ENCODE peak calls at places on chromosomes 1 and 21, in four cellular contexts. One of them, this sample, is unnamed.

GRCh38 chr1:19704247-19705113 is 39.8 kb downstream of the HTR6 start:
- DNase-seq in cardiac muscle cell: peak
- DNase-seq in left ventricle myocardium inferior: peak
- DNase-seq in AG04450: peak
- DNase-seq in this sample: peak

GRCh38 chr1:35745124-35745730 is 24.6 kb downstream of the CLSPN start:
- DNase-seq in cardiac muscle cell: no peak
- DNase-seq in left ventricle myocardium inferior: no peak
- DNase-seq in AG04450: no peak
- DNase-seq in this sample: no peak

GRCh38 chr1:152164542-152165136 is 5.6 kb upstream of the RPTN start:
- DNase-seq in cardiac muscle cell: no peak
- DNase-seq in left ventricle myocardium inferior: no peak
- DNase-seq in AG04450: no peak
- DNase-seq in this sample: no peak

GRCh38 chr1:226181996-226182714 is 4.4 kb downstream of the ACBD3 start:
- DNase-seq in cardiac muscle cell: peak
- DNase-seq in left ventricle myocardium inferior: peak
- DNase-seq in AG04450: no peak
- DNase-seq in this sample: peak

GRCh38 chr1:97538113-97538512 is 382.7 kb downstream of the DPYD start:
- DNase-seq in cardiac muscle cell: no peak
- DNase-seq in left ventricle myocardium inferior: no peak
- DNase-seq in AG04450: no peak
- DNase-seq in this sample: no peak

GRCh38 chr1:202698276-202698675 is 12.0 kb downstream of the SYT2 start:
- DNase-seq in cardiac muscle cell: no peak
- DNase-seq in left ventricle myocardium inferior: no peak
- DNase-seq in AG04450: no peak
- DNase-seq in this sample: no peak

GRCh38 chr1:111104981-111105380 is 34.9 kb downstream of the DRAM2 start:
- DNase-seq in cardiac muscle cell: no peak
- DNase-seq in left ventricle myocardium inferior: no peak
- DNase-seq in AG04450: no peak
- DNase-seq in this sample: no peak

GRCh38 chr1:145887631-145888030 is 2.0 kb upstream of the ANKRD35 start:
- DNase-seq in cardiac muscle cell: no peak
- DNase-seq in left ventricle myocardium inferior: no peak
- DNase-seq in AG04450: no peak
- DNase-seq in this sample: no peak

GRCh38 chr21:37871121-37871862 is 45.0 kb downstream of the KCNJ6 start:
- DNase-seq in cardiac muscle cell: peak
- DNase-seq in left ventricle myocardium inferior: no peak
- DNase-seq in AG04450: peak
- DNase-seq in this sample: no peak

GRCh38 chr1:184545601-184546000 is 158.8 kb downstream of the C1orf21 start:
- DNase-seq in cardiac muscle cell: peak
- DNase-seq in left ventricle myocardium inferior: no peak
- DNase-seq in AG04450: no peak
- DNase-seq in this sample: no peak

GRCh38 chr1:12345350-12346217 is 115.8 kb downstream of the VPS13D start:
- DNase-seq in cardiac muscle cell: no peak
- DNase-seq in left ventricle myocardium inferior: no peak
- DNase-seq in AG04450: no peak
- DNase-seq in this sample: no peak

GRCh38 chr1:73980324-73981040 is 217.5 kb downstream of the LRRIQ3 start:
- DNase-seq in cardiac muscle cell: peak
- DNase-seq in left ventricle myocardium inferior: no peak
- DNase-seq in AG04450: no peak
- DNase-seq in this sample: no peak

GRCh38 chr1:92701147-92701546 is 83.8 kb downstream of the EVI5 start:
- DNase-seq in cardiac muscle cell: peak
- DNase-seq in left ventricle myocardium inferior: no peak
- DNase-seq in AG04450: no peak
- DNase-seq in this sample: no peak

GRCh38 chr1:184418955-184419733 is 32.3 kb downstream of the C1orf21 start:
- DNase-seq in cardiac muscle cell: no peak
- DNase-seq in left ventricle myocardium inferior: no peak
- DNase-seq in AG04450: peak
- DNase-seq in this sample: no peak

GRCh38 chr1:17691147-17691634 is 63.9 kb upstream of the ACTL8 start:
- DNase-seq in cardiac muscle cell: no peak
- DNase-seq in left ventricle myocardium inferior: no peak
- DNase-seq in AG04450: no peak
- DNase-seq in this sample: no peak

GRCh38 chr1:17700981-17701870 is 53.9 kb upstream of the ACTL8 start:
- DNase-seq in cardiac muscle cell: no peak
- DNase-seq in left ventricle myocardium inferior: no peak
- DNase-seq in AG04450: no peak
- DNase-seq in this sample: no peak

GRCh38 chr1:17700363-17700762 is 54.8 kb upstream of the ACTL8 start:
- DNase-seq in cardiac muscle cell: no peak
- DNase-seq in left ventricle myocardium inferior: no peak
- DNase-seq in AG04450: no peak
- DNase-seq in this sample: no peak

GRCh38 chr1:17692645-17693044 is 62.5 kb upstream of the ACTL8 start:
- DNase-seq in cardiac muscle cell: no peak
- DNase-seq in left ventricle myocardium inferior: no peak
- DNase-seq in AG04450: no peak
- DNase-seq in this sample: no peak

DNA sequence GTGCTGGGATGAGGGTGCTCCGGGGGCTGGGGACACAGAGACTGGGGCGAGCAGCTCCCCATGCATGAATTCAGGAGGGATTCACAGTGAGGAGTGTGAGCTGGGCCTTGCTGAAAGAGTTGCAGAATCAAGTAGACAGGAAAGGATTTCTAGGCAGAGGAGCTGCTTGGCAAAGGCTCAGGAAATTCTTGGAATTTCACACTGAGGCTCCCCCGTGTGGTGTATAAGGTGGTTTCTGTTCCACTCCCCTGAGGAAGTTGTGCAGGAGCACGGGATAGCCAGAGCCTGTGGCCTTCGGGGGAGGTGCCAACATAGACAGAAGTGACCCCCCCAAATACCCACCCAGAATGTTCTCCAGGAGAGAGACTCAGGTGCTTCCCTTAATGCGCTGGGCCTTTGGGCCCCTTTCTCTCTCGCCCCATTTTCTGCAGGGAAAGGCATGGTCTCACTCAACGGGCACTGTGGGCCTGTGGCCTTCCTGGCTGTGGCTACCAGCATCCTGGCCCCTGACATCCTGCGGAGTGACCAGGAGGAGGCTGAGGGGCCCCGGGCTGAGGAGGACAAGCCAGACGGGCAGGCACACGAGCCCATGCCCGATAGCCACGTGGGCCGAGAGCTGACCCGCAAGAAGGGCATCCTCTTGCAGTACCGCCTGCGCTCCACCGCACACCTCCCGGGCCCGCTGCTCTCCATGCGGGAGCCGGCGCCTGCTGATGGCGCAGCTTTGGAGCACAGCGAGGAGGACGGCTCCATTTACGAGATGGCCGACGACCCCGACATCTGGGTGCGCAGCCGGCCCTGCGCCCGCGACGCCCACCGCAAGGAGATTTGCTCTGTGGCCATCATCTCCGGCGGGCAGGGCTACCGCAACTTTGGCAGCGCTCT is 58.5 kb upstream of the ACTL8 start:
- DNase-seq in cardiac muscle cell: peak
- DNase-seq in left ventricle myocardium inferior: no peak
- DNase-seq in AG04450: peak
- DNase-seq in this sample: no peak
- TF ChIP-seq CTCF in cardiac muscle cell: peak
- TF ChIP-seq CTCF in left ventricle myocardium inferior: peak
- TF ChIP-seq CTCF in AG04450: peak
- TF ChIP-seq CTCF in this sample: peak

GRCh38 chr21:35974801-35975200 is 85.5 kb downstream of the SETD4 start:
- DNase-seq in cardiac muscle cell: peak
- DNase-seq in left ventricle myocardium inferior: no peak
- DNase-seq in AG04450: no peak
- DNase-seq in this sample: no peak

GRCh38 chr21:35980821-35981220 is 79.5 kb downstream of the SETD4 start:
- DNase-seq in cardiac muscle cell: no peak
- DNase-seq in left ventricle myocardium inferior: no peak
- DNase-seq in AG04450: no peak
- DNase-seq in this sample: no peak

GRCh38 chr21:35976481-35976880 is 83.8 kb downstream of the SETD4 start:
- DNase-seq in cardiac muscle cell: no peak
- DNase-seq in left ventricle myocardium inferior: no peak
- DNase-seq in AG04450: no peak
- DNase-seq in this sample: no peak

GRCh38 chr21:35981514-35982070 is 78.7 kb downstream of the SETD4 start:
- DNase-seq in cardiac muscle cell: peak
- DNase-seq in left ventricle myocardium inferior: no peak
- DNase-seq in AG04450: no peak
- DNase-seq in this sample: no peak

GRCh38 chr21:35976929-35977328 is 83.4 kb downstream of the SETD4 start:
- DNase-seq in cardiac muscle cell: no peak
- DNase-seq in left ventricle myocardium inferior: no peak
- DNase-seq in AG04450: no peak
- DNase-seq in this sample: no peak
- H3K4me3 ChIP-seq in cardiac muscle cell: no peak
- H3K4me3 ChIP-seq in left ventricle myocardium inferior: no peak
- H3K4me3 ChIP-seq in AG04450: no peak
- H3K4me3 ChIP-seq in this sample: no peak

GRCh38 chr1:234716907-234717375 is 107.0 kb upstream of the IRF2BP2 start:
- DNase-seq in cardiac muscle cell: no peak
- DNase-seq in left ventricle myocardium inferior: no peak
- DNase-seq in AG04450: no peak
- DNase-seq in this sample: no peak

GRCh38 chr1:234719454-234720258 is 109.7 kb upstream of the IRF2BP2 start:
- DNase-seq in cardiac muscle cell: no peak
- DNase-seq in left ventricle myocardium inferior: no peak
- DNase-seq in AG04450: no peak
- DNase-seq in this sample: no peak

GRCh38 chr1:234720709-234721436 is 110.9 kb upstream of the IRF2BP2 start:
- DNase-seq in cardiac muscle cell: no peak
- DNase-seq in left ventricle myocardium inferior: no peak
- DNase-seq in AG04450: no peak
- DNase-seq in this sample: no peak

GRCh38 chr1:234721476-234722266 is 111.7 kb upstream of the IRF2BP2 start:
- DNase-seq in cardiac muscle cell: peak
- DNase-seq in left ventricle myocardium inferior: peak
- DNase-seq in AG04450: peak
- DNase-seq in this sample: no peak

DNA sequence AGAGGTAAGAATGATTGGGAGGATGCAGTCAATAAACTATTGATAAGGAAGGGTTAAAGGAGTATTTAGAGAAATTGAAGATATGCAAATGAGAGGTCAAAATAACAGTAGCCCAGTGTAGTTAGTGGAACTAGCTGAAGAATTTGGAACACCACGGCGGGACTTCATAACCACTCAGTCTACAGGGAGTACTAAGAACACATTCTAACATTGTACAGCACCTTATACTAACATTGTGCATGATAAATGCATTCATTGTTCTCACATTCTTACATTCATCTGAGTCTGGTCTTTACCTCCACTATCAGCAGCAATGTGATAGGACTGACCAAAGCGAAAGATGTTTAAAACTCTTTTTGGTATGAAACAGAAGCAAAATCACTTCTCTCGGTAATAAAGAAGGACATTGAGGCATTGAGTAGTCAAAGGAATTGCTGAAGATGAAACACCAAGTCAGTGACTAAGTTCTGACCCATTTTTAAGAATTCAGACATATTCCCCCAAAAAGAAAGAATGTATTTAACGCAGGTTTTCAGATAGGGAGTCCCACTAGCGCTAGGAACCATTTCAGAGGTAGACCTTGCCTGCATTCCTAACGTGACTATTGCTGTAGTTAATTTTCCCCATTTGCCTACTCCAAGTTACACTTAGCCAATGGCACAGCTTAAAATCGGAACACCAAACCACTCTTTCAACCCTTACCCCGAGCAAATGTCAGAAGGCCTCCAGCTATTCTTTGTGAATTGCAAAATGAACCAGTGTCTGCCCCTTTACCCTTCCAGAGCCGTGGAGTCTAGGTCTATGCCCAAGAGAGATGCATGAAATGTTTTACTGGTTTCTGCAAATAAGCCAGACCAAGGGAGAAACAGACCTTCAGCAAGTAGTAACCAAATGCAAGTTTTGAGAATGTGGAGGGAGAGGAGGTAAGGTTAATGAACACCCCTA is 108.8 kb upstream of the IRF2BP2 start:
- DNase-seq in cardiac muscle cell: no peak
- DNase-seq in left ventricle myocardium inferior: no peak
- DNase-seq in AG04450: no peak
- DNase-seq in this sample: no peak
- H3K27ac ChIP-seq in cardiac muscle cell: peak
- H3K27ac ChIP-seq in left ventricle myocardium inferior: peak
- H3K27ac ChIP-seq in AG04450: no peak
- H3K27ac ChIP-seq in this sample: peak

GRCh38 chr1:61925591-61926298 is 183.5 kb downstream of the PATJ start:
- DNase-seq in cardiac muscle cell: no peak
- DNase-seq in left ventricle myocardium inferior: no peak
- DNase-seq in AG04450: no peak
- DNase-seq in this sample: no peak

GRCh38 chr1:61926597-61926996 is 184.3 kb downstream of the PATJ start:
- DNase-seq in cardiac muscle cell: no peak
- DNase-seq in left ventricle myocardium inferior: no peak
- DNase-seq in AG04450: no peak
- DNase-seq in this sample: no peak

GRCh38 chr1:61922950-61923480 is 180.7 kb downstream of the PATJ start:
- DNase-seq in cardiac muscle cell: no peak
- DNase-seq in left ventricle myocardium inferior: no peak
- DNase-seq in AG04450: no peak
- DNase-seq in this sample: no peak

GRCh38 chr1:61921435-61921834 is 179.2 kb downstream of the PATJ start:
- DNase-seq in cardiac muscle cell: no peak
- DNase-seq in left ventricle myocardium inferior: no peak
- DNase-seq in AG04450: no peak
- DNase-seq in this sample: no peak
- TF ChIP-seq CTCF in cardiac muscle cell: no peak
- TF ChIP-seq CTCF in left ventricle myocardium inferior: peak
- TF ChIP-seq CTCF in AG04450: peak
- TF ChIP-seq CTCF in this sample: no peak

GRCh38 chr1:150575072-150575489 is 4.3 kb downstream of the MCL1 start:
- DNase-seq in cardiac muscle cell: peak
- DNase-seq in left ventricle myocardium inferior: no peak
- DNase-seq in AG04450: no peak
- DNase-seq in this sample: no peak
- H3K4me3 ChIP-seq in cardiac muscle cell: peak
- H3K4me3 ChIP-seq in left ventricle myocardium inferior: peak
- H3K4me3 ChIP-seq in AG04450: peak
- H3K4me3 ChIP-seq in this sample: peak

DNA sequence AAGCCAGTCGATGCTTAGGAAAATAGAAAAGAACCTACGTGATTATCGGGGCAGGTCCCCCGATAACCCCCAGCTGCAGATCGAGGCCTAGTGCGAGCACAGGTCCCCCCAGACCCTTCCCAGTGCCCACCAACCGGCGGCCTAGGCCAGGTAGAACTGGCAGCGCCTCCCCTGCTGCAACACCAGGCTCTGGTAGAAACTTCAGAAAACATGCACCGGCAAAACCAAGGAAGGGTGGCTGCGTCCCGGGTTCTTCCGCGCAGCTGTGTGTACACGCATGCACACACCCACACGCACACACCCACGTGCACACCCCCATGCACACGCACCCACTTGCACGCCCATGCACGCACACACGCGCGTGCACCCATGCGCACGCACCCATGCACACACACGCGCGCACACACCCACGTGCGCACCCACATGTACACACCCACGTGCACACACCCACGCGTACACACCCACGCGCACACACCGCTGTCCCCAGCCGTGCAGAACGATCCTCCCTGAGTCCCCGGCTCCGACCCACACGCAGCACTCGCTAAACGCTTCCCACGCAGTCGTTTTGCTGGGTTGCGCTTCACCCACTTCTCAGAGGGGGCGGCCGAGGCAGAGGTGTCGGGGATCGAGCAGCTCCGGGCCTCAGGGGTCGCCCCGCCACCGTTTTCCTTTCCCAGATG is 5.2 kb downstream of the TSPEAR start:
- DNase-seq in cardiac muscle cell: no peak
- DNase-seq in left ventricle myocardium inferior: no peak
- DNase-seq in AG04450: no peak
- DNase-seq in this sample: no peak
- H3K27ac ChIP-seq in cardiac muscle cell: no peak
- H3K27ac ChIP-seq in left ventricle myocardium inferior: no peak
- H3K27ac ChIP-seq in AG04450: no peak
- H3K27ac ChIP-seq in this sample: no peak